ENCODE peak calls at places on chromosomes 7 and 10, in seven cellular contexts. L is stimulated activated CD8-positive, alpha-beta memory T cell treated with anti-CD3 and anti-CD28 coated beads, Interleukin-2, amount 100 ng/mL, for 48 hours; Q is AML-193; Z is NCI-H2107; X is activated CD8-positive, alpha-beta T cell treated with anti-CD3 and anti-CD28 coated beads, Interleukin-2, amount 10 ng/mL, durations not matched to agents 7 days and 5 days; J is globus pallidus; T is brain microvascular endothelial cell. K is an unnamed sample.

GRCh38 chr10:96832721-96833219 is 672 bp downstream of the LCOR start:
- DNase-seq in L (peak), Z (peak), Q (peak), J (peak), X (peak), T (peak), K (peak)

GRCh38 chr7:157865351-157866165 is 528.8 kb downstream of the DNAJB6 start:
- DNase-seq in L (no peak), J (no peak), T (no peak), Q (no peak), Z (peak), X (no peak), K (no peak)

GRCh38 chr10:25678220-25678619 is 255.8 kb upstream of the MYO3A start:
- DNase-seq in Z (no peak), J (no peak), L (no peak), T (no peak), X (no peak), Q (no peak), K (no peak)

GRCh38 chr10:120156614-120157274 is 264.2 kb downstream of the SEC23IP start:
- DNase-seq in L (no peak), J (no peak), T (no peak), Q (no peak), Z (no peak), X (no peak), K (no peak)

GRCh38 chr10:37821237-37821636 is 36.2 kb downstream of the ZNF248 start:
- DNase-seq in L (no peak), T (no peak), Q (no peak), Z (no peak), J (no peak), X (no peak), K (no peak)

GRCh38 chr10:127426746-127427145 is 122.4 kb upstream of the NPS start:
- DNase-seq in T (no peak), L (no peak), Q (no peak), J (no peak), X (no peak), Z (no peak), K (no peak)

GRCh38 chr10:131928248-131929095 is 27.7 kb downstream of the PPP2R2D start:
- DNase-seq in Z (no peak), X (peak), J (no peak), Q (no peak), T (peak), L (peak), K (no peak)

GRCh38 chr7:101357433-101357832 is 5.2 kb upstream of the COL26A1 start:
- DNase-seq in X (no peak), L (no peak), T (no peak), J (no peak), Z (no peak), Q (no peak), K (no peak)

GRCh38 chr10:72316386-72316700 is 38.4 kb downstream of the DNAJB12 start:
- DNase-seq in X (no peak), Q (no peak), Z (no peak), L (no peak), T (no peak), J (no peak), K (no peak)

GRCh38 chr7:127119517-127119916 is 133.2 kb downstream of the GRM8 start:
- DNase-seq in T (no peak), L (no peak), Z (no peak), J (no peak), Q (no peak), X (no peak), K (no peak)

GRCh38 chr7:56009695-56010094 is 41.5 kb downstream of the PSPH start:
- DNase-seq in J (peak), Q (no peak), Z (no peak), L (no peak), X (no peak), T (no peak), K (peak)

GRCh38 chr7:19982841-19983835 is 209.7 kb upstream of the TMEM196 start:
- DNase-seq in T (peak), L (no peak), J (peak), Z (no peak), X (peak), Q (peak), K (no peak)

GRCh38 chr7:155195939-155196523 is 101.6 kb upstream of the INSIG1 start:
- DNase-seq in J (no peak), Q (no peak), T (no peak), X (no peak), Z (no peak), L (no peak), K (no peak)

GRCh38 chr7:38382627-38383026 is 109.2 kb upstream of the TARP start:
- DNase-seq in L (no peak), J (no peak), T (no peak), X (no peak), Q (no peak), Z (no peak), K (no peak)

K was measured in midbrain.